ENCODE peak calls at places on chromosome 12, in four cellular contexts. T is mucosa of descending colon, C is GM12865, Q is HepG2. Y is an unnamed sample.

GRCh38 chr12:68939500-68939899 is 6.5 kb upstream of the CPM start:
- DNase-seq in T (no peak), C (no peak), Q (no peak), Y (peak)

GRCh38 chr12:32533971-32534590 is 134.7 kb downstream of the FGD4 start:
- DNase-seq in T (peak), C (peak), Q (peak), Y (peak)

GRCh38 chr12:115891551-115891950 is 385.9 kb downstream of the MED13L start:
- DNase-seq in T (no peak), C (no peak), Q (no peak), Y (no peak)

GRCh38 chr12:11771356-11771755 is 121.9 kb downstream of the ETV6 start:
- DNase-seq in T (no peak), C (peak), Q (no peak), Y (no peak)

GRCh38 chr12:122427403-122427802 is 4.9 kb upstream of the CLIP1 start:
- DNase-seq in T (no peak), C (no peak), Q (no peak), Y (no peak)

GRCh38 chr12:4027412-4027811 is 154.2 kb upstream of the PARP11 start:
- DNase-seq in T (no peak), C (no peak), Q (peak), Y (no peak)

GRCh38 chr12:96343347-96343954 is 56.8 kb downstream of the CDK17 start:
- DNase-seq in T (no peak), C (peak), Q (no peak), Y (peak)

GRCh38 chr12:39329876-39330275 is 113.0 kb downstream of the KIF21A start:
- DNase-seq in T (no peak), C (no peak), Q (no peak), Y (no peak)

GRCh38 chr12:48105321-48105866 is 485 bp downstream of the SENP1 start:
- DNase-seq in T (no peak), C (peak), Q (no peak), Y (no peak)

GRCh38 chr12:92538970-92539749 is 163.6 kb upstream of the PLEKHG7 start:
- DNase-seq in T (no peak), C (peak), Q (no peak), Y (peak)

GRCh38 chr12:107891967-107892366 is 117.5 kb downstream of the ASCL4 start:
- DNase-seq in T (no peak), C (peak), Q (no peak), Y (peak)
- TF ChIP-seq CTCF in T (no peak), C (peak), Q (peak), Y (peak)

DNA sequence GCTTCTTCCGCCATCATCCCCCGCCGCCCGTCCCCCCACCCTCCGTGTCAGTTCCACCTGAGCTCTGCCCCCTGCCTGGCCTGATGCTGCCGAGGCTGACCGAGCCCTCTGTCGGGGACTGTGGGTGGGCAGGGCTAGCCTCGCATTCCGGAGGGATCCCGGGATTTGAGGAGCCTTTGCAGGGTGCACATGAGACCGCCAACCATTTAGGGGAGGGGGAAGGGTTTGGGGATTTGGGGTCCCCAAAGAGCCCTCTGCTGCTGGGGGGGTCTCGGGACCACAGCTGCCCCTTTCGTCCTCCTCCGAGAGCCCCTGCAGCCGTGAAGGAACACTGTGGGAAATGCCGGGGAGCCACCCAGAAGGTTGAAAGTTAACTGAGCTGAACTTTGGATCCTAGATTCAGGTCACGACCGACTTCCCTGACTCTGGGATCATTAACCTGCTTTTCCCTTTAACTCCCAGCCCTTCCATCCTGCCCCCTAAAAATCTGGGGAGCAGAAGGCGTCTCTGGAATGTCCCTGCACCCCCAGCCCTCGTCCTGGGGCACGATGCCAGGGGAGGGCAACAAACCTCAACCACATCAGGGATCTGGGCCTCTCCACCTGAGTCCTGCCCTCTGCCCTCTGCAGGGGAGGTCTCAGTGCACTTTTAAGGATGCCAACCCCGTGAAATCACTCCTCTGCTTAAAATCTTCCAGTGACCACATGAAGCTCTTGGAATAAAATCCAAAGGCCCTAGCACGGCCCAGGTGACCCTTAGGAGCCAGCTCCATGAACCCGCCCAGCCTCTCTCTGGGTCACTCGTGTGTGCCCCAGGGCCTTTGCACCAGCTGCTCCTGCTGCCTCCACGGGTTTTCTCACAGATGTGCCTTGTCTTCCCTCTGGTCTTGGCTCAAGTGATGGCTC is 94.9 kb downstream of the RFLNA start:
- DNase-seq in T (peak), C (no peak), Q (peak), Y (no peak)
- H3K4me3 ChIP-seq in T (no peak), C (no peak), Q (peak), Y (peak)

DNA sequence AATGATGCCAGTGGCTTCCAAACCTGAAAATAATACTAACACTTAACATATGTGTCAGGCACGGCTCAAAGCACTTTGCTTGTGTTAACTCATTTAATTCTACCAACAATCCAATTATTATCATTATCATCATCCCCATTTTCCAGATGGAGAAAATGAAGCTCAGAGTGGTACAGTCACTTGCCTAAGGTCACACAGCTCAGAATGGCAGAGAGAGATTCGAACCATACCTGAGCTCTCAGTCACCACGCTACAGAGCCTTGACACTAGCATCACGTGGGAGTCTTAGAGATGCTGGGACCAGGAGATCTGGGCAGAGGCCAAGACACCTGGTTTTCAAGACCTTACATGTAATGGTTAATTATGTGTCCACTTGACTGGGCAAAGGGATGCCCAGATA is 34.2 kb downstream of the DHX37 start:
- DNase-seq in T (no peak), C (no peak), Q (no peak), Y (no peak)
- TF ChIP-seq CTCF in T (no peak), C (no peak), Q (no peak), Y (no peak)

DNA sequence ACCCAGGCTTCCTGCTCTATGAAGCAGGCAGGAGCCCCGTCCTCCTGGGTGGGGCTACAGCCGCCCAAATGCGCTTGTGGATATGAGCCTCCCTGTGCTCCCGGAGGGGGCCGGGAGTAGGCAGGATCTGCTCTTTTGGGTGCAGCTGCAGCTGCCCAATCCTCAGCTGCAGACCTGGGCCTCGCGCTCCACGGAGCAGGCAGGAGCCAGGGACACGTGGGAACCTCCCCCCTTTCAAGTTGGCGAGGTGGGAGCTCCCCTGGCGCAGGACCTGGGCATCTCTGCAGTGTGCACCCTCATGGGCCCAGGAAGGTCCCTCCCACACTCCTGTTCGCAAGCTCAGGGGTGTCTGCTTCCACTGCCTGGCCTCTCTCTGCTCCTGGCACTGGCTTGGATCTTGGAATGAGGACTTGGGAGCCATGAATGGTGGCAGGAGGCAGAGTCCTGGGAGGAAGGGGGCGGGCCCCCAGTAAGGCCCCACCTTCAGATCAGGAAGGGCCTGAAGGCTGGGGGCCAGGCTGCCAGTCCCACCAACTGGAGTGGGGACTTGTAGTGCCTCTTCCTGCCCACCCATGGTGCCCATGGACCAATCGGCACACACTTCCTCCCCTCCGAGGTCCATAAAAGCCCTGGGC is 61.3 kb downstream of the KLRG1 start:
- DNase-seq in T (no peak), C (no peak), Q (no peak), Y (no peak)
- H3K4me3 ChIP-seq in T (no peak), C (no peak), Q (no peak), Y (no peak)

DNA sequence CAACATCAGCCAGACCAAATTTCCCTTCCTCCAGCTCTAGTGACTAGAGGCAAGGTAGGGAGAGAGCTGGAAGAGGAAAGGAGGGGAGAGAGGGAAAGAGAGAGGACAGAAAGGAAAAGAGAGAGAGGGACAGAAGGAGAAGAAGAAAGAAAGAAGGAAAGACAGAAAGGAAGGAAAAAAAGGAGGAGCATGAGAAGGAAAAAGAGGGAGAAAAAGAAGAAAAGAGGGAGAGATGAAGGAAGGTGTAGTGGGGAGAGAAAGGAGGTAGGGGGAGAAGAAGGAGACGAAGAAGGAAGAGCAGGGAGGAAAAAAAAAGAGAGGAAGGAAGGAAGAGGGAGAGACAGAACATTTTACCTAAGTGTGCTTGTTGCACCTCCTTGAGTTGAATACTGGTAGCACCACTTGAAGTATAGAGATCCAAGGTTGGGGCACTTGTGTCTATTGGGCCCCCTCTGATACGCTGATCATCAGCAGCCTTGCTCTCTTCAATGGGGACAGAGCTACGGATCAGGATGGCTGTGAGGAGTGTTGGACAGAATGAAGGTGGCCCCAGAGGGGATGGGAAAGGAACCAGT is 232.5 kb downstream of the SUDS3 start:
- DNase-seq in T (no peak), C (no peak), Q (no peak), Y (no peak)
- TF ChIP-seq CTCF in T (no peak), C (no peak), Q (no peak), Y (no peak)

GRCh38 chr12:132672116-132672515 is 15.0 kb downstream of the POLE start:
- DNase-seq in T (no peak), C (no peak), Q (no peak), Y (no peak)
- H3K4me3 ChIP-seq in T (no peak), C (no peak), Q (no peak), Y (no peak)

GRCh38 chr12:124842800-124843510 is 20.7 kb downstream of the SCARB1 start:
- DNase-seq in T (peak), C (no peak), Q (no peak), Y (no peak)

GRCh38 chr12:124847675-124848074 is 16.0 kb downstream of the SCARB1 start:
- DNase-seq in T (no peak), C (no peak), Q (peak), Y (peak)

GRCh38 chr12:124842073-124842749 is 21.5 kb downstream of the SCARB1 start:
- DNase-seq in T (peak), C (no peak), Q (no peak), Y (no peak)

GRCh38 chr12:124847113-124847512 is 16.6 kb downstream of the SCARB1 start:
- DNase-seq in T (no peak), C (no peak), Q (no peak), Y (no peak)

DNA sequence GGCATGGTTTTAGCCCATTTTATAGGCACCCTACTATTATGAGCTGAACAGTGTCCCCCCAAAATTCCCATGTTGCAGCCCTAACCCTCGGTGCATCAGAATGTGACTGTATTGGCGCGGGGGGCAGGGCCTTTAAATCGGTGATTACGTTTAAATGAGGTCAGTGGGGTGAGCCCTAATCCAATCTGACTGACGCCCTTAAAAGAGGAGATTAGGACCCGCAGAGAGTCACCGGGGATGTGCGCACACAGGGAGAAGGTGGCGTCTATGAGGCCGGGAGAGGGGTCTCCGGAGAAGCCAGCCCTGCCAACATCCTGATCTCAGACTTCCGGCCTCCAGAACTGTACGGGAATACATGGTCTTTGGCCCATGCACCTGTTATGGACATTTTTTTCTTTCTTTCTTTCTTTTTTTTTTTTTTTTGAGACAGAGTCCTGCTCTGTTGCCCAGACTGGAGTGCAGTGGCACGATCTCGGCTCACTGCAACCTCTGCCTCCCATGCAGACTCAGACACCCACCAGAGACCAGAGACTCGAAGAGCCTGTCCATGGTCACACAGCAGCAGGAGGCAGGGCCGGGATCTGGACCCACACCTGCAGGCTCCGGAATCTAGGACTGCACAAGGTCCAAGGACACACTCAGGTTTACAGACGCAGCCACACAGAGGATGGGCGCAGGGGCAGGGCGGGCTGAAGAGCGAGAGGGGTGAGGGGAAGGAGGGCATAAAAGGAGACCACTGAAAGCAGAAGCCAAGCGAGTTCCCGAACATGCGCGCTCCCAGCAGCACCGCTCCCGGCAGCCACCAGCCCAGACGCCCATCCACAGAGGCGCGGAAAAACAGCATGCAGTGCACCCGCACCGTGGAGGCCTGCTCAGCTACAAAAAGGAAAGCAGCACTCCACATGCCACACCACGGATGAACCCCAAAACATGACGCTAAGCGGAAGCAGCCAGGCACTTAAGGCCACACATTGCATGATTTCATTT is 19.0 kb downstream of the SCARB1 start:
- DNase-seq in T (no peak), C (no peak), Q (no peak), Y (no peak)
- TF ChIP-seq CTCF in T (no peak), C (no peak), Q (no peak), Y (no peak)

Y was measured in fibroblast of mammary gland.